ENCODE peak calls at places on chromosomes 11 and 22, in four cellular contexts. N is left ventricle myocardium inferior, W is transverse colon, D is GM12878. T is an unnamed sample.

GRCh38 chr11:114595571-114595970 is at the start of gene NXPE4:
- DNase-seq in W (peak; percentile 54), D (no peak), N (no peak), T (no peak)

GRCh38 chr11:36091256-36091811 is 147.5 kb downstream of the LDLRAD3 start:
- DNase-seq in D (no peak), W (no peak), N (no peak), T (no peak)

GRCh38 chr22:45878901-45879551 is 97.9 kb downstream of the WNT7B start:
- DNase-seq in N (no peak), W (no peak), D (no peak), T (no peak)

GRCh38 chr11:119320593-119321524 is 3.9 kb upstream of the MCAM start:
- DNase-seq in N (peak; percentile 74), D (no peak), W (peak; percentile 72), T (peak; percentile 81)

GRCh38 chr22:37126882-37127281 is 17.4 kb upstream of the TMPRSS6 start:
- DNase-seq in D (no peak), N (no peak), W (no peak), T (no peak)

GRCh38 chr11:65260756-65261590 is 789 bp upstream of the POLA2 start:
- DNase-seq in N (no peak), D (no peak), W (no peak), T (no peak)

GRCh38 chr11:12693485-12694181 is 19.4 kb downstream of the TEAD1 start:
- DNase-seq in W (peak; percentile 54), N (peak; percentile 33), D (no peak), T (peak; percentile 56)

GRCh38 chr11:87417951-87418350 is 380.2 kb downstream of the TMEM135 start:
- DNase-seq in W (no peak), D (no peak), N (no peak), T (no peak)

GRCh38 chr22:25347752-25348102 is 128.3 kb downstream of the CRYBB2 start:
- DNase-seq in D (no peak), N (no peak), W (no peak), T (no peak)

GRCh38 chr11:109783842-109784241 is 309.4 kb upstream of the ZC3H12C start:
- DNase-seq in W (peak; percentile 20), D (peak; percentile 15), N (no peak), T (no peak)

DNA sequence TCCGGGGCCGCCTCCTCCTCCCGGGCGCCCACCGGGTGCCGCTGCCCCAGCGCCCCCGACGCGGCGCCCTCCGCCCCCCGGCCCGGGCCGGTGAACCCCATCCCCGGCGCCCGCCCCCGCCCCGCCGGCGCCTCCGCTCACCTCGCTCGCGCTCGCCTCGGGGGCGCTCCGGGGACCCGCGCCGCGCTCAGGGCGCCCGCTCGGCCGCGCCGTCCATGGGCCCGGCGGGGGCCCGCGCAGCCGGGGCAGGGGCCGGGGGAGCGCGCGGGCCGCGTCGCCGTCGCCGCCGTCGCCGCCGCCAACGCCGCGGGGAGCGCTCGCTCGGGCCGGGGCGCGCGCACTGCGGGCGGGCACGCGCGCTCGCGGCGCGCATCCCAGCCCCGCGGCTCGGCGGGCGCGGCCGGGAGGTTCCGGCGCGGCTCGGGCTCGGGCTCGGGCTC is 291 bp downstream of the DUSP8 start:
- DNase-seq in D (no peak), W (no peak), N (no peak), T (no peak)
- H3K4me3 ChIP-seq in D (no peak overlapping the region), W (peak overlapping the region; percentile 70), N (peak overlapping the region; percentile 82), T (peak overlapping the region; percentile 88)

GRCh38 chr11:6259638-6260019 is at the start of gene CCKBR:
- DNase-seq in N (no peak), W (peak; percentile 23), D (no peak), T (no peak)
- H3K27me3 ChIP-seq in N (peaks cover 65% of the 10 kb centered on the region), W (peaks cover 62% of the 10 kb centered on the region), D (peaks cover 10% of the 10 kb centered on the region), T (peaks cover 25% of the 10 kb centered on the region)

GRCh38 chr22:39525658-39525975 is 5.3 kb downstream of the ATF4 start:
- DNase-seq in N (no peak), D (no peak), W (no peak), T (no peak)

GRCh38 chr22:39524753-39525657 is 4.6 kb downstream of the ATF4 start:
- DNase-seq in N (no peak), D (no peak), W (no peak), T (no peak)

GRCh38 chr22:39526736-39527171 is 5.8 kb downstream of the RPS19BP1 start:
- DNase-seq in D (no peak), W (no peak), N (no peak), T (peak; percentile 71)

GRCh38 chr22:39522567-39523300 is 2.4 kb downstream of the ATF4 start:
- DNase-seq in D (no peak), N (no peak), W (peak; percentile 69), T (no peak)

DNA sequence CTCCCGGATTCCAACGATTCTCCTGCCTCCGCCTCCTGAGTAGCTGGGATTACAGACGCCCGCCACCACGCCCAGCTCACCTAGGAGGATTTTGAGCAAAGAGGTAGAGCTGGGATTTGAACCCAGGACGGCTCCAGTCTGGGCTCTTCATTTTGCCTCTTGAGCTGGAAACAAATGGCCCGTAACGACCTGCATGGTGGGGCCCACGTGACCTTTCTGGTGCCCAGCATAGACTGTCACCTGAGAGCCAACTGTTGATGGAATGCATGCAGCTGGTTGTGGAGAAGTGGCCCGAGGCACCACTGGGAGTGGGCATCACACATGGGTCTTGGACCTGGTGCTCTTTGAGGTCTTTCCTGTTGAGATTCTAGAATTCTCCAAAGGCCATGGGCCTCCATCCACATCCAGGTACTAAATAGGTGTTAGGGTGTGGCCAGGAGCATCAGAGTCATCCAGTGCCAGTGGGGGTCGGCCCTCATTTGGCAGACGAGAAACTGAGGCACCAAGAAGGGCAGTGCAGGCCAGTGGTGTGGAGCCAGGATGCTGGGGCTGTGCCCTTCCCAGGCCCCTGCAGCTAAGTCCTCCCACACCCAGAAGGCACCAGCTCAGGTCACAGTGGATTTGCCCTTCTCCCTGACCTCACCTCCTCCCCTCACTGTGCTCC is 3.9 kb downstream of the ATF4 start:
- DNase-seq in D (no peak), W (no peak), N (no peak), T (no peak)
- H3K4me3 ChIP-seq in D (peak overlapping the region; percentile 9), W (no peak overlapping the region), N (peak overlapping the region; percentile 92), T (no peak overlapping the region)

GRCh38 chr11:2445107-2445947 is 519 bp downstream of the KCNQ1 start:
- DNase-seq in N (no peak), D (no peak), W (no peak), T (no peak)

GRCh38 chr11:2445948-2446551 is 1.2 kb downstream of the KCNQ1 start:
- DNase-seq in N (no peak), D (no peak), W (peak; percentile 58), T (no peak)

GRCh38 chr11:2443406-2443805 is 908 bp downstream of the TRPM5 start:
- DNase-seq in N (no peak), W (no peak), D (no peak), T (peak; percentile 57)

GRCh38 chr11:2443881-2444300 is 423 bp downstream of the TRPM5 start:
- DNase-seq in W (peak; percentile 61), N (no peak), D (no peak), T (peak; percentile 69)

DNA sequence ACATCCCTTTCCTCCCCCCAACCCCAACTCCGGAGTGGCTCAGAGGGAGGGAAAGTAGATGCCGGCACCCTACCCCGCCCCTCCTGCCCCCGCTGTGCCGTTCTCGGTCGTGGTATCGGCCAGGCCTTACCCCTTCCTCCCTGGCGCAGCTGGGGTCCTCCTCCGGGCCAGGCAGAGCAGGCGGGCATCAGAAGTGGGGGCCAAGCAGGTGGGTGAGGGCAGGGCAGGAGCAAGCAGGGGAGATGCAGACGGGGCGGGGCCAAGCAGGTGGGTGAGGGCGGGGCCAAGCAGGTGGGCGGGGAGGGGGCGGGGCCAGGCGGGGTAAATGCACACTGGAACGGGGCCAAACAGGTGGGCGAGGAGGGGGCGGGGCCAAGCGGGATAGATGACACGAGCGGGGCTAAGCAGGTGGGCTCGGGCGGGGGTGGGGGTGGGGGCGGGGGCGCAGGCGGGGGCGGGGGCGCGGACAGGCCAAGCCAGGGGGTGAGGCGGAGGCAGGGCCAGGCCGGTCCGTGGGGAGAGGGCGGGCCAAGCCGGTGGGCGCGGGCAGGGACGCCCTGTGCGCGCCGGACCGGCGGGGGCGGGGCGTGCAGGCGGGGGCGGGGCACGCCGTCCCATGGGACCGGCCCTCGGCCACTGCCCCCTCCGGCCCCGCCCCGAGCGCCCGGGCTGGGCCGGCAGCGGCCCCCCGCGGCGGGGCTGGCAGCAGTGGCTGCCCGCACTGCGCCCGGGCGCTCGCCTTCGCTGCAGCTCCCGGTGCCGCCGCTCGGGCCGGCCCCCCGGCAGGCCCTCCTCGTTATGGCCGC is at the start of the genes KCNQ1 and TRPM5:
- DNase-seq in W (peak; percentile 87), D (no peak), N (peak; percentile 58), T (peak; percentile 90)
- H3K27me3 ChIP-seq in W (peaks cover 16% of the 10 kb centered on the region), D (peaks cover 7% of the 10 kb centered on the region), N (peaks cover 32% of the 10 kb centered on the region), T (no peaks in the 10 kb centered on the region)

GRCh38 chr11:128535468-128536457 is 51.6 kb downstream of the ETS1 start:
- DNase-seq in W (no peak), N (no peak), D (no peak), T (no peak)

GRCh38 chr11:128532571-128533091 is 54.7 kb downstream of the ETS1 start:
- DNase-seq in D (no peak), W (no peak), N (no peak), T (no peak)

GRCh38 chr11:128531588-128531987 is 55.8 kb downstream of the ETS1 start:
- DNase-seq in D (no peak), W (no peak), N (no peak), T (no peak)

GRCh38 chr11:128532016-128532570 is 55.3 kb downstream of the ETS1 start:
- DNase-seq in W (no peak), N (no peak), D (no peak), T (no peak)

DNA sequence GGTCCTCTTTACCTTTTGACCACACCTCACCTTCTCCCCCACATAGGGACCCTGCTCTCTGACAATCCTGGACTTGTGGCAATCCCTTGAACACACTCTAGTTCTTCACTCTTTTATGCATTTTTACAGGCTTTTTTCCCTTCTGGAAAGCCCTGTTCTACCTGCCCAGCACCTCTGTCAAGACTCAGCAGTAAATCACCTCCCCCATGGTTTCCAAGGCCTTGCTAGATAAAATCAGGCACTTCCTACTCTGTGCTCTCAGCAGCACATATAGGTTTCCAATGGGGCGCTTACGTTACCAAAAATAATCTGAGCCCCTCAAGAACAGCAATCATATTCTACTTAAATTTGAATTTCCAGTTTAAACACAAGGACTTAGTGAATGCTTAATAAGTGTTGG is 53.9 kb downstream of the ETS1 start:
- DNase-seq in N (no peak), D (no peak), W (no peak), T (no peak)
- H3K4me3 ChIP-seq in N (no peak overlapping the region), D (no peak overlapping the region), W (no peak overlapping the region), T (no peak overlapping the region)

DNA sequence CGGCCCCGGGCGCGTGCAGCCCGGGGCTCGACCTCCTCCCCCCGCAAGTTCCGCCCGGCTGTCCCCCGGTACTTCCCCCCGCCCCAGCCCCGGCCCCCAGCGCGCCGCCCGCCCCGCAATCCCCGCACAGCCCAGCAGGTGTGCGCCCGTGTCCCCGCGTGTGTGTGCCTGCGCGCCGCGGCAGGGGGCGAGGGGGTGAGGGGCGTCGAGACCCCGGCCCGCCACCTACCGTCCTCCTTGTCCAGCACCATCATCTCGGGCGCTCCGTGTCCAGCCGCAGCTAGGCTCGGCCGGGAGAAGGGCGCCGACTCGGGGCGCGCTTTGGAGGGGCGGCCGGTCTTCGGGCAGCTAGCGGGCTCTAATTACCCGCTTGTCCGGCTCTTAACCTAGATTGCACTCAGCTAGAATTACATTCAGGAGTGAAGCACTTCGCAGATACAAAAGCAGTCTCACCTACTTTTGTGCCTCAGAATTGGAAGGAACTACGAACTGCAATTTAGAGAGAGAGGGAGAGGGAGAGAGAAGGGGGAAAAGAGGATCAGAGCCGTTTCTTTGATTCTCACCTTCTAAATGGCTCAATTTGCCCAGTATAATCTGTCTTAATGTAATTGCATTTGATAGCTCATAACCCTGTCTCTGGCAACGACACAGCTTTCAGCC is 439 bp downstream of the LMO1 start:
- DNase-seq in D (no peak), N (no peak), W (no peak), T (peak; percentile 43)
- H3K27me3 ChIP-seq in D (peaks cover 20% of the 10 kb centered on the region), N (peaks cover 85% of the 10 kb centered on the region), W (peaks cover 75% of the 10 kb centered on the region), T (peaks cover 28% of the 10 kb centered on the region)

T was measured in Peyer's patch.